ENCODE peak calls at places on chromosomes 7 and 10, in five cellular contexts. S is PC-3, Z is lower lobe of right lung, T is H9, B is upper lobe of right lung. G is an unnamed sample. For H3K4me1, the result is how much of the 10 kb centered on the place peaks cover.

GRCh38 chr10:7563368-7563767 is 103.4 kb downstream of the ITIH5 start:
- DNase-seq in B (no peak), T (no peak), Z (no peak), S (no peak), G (peak)

GRCh38 chr7:1748774-1749173 is 78.7 kb downstream of the ELFN1 start:
- DNase-seq in B (no peak), Z (no peak), S (no peak), T (no peak), G (no peak)

GRCh38 chr7:100419660-100420226 is 8.8 kb downstream of the ZCWPW1 start:
- DNase-seq in S (no peak), T (no peak), Z (no peak), B (no peak), G (no peak)

GRCh38 chr10:92530421-92530820 is 43.5 kb downstream of the IDE start:
- DNase-seq in B (no peak), T (no peak), Z (no peak), S (no peak), G (no peak)

GRCh38 chr7:106112972-106113421 is 885 bp upstream of the SYPL1 start:
- DNase-seq in B (no peak), T (no peak), Z (no peak), S (no peak), G (no peak)

GRCh38 chr10:76306859-76307258 is 875.4 kb downstream of the LRMDA start:
- DNase-seq in Z (no peak), S (no peak), T (no peak), B (no peak), G (no peak)

GRCh38 chr7:98107313-98107691 is 640 bp downstream of the LMTK2 start:
- DNase-seq in S (peak), T (no peak), B (no peak), Z (no peak), G (no peak)

GRCh38 chr10:86681047-86681446 is 12.7 kb downstream of the LDB3 start:
- DNase-seq in T (no peak), S (peak), Z (no peak), B (no peak), G (peak)

GRCh38 chr10:59674211-59674836 is 35.3 kb downstream of the SLC16A9 start:
- DNase-seq in S (peak), T (no peak), Z (no peak), B (no peak), G (no peak)

GRCh38 chr7:134720091-134720935 is 59.1 kb upstream of the CALD1 start:
- DNase-seq in B (no peak), S (no peak), Z (no peak), T (no peak), G (no peak)

GRCh38 chr10:47456096-47456485 is 27.8 kb downstream of the ANXA8 start:
- DNase-seq in Z (peak), T (peak), S (no peak), B (peak), G (no peak)

GRCh38 chr10:124601016-124601415 is 139.4 kb downstream of the LHPP start:
- DNase-seq in B (no peak), Z (no peak), S (no peak), T (no peak), G (no peak)

GRCh38 chr7:80806653-80807052 is 112.2 kb downstream of the SEMA3C start:
- DNase-seq in B (no peak), T (no peak), Z (no peak), S (no peak), G (no peak)
- H3K27ac ChIP-seq in B (no peak), T (no peak), Z (no peak), S (no peak), G (no peak)

GRCh38 chr7:138727336-138728099 is 26.4 kb upstream of the SVOPL start:
- DNase-seq in Z (no peak), S (no peak), T (no peak), B (no peak), G (no peak)

GRCh38 chr7:138729444-138729843 is 28.3 kb upstream of the SVOPL start:
- DNase-seq in T (no peak), S (peak), B (no peak), Z (no peak), G (no peak)

DNA sequence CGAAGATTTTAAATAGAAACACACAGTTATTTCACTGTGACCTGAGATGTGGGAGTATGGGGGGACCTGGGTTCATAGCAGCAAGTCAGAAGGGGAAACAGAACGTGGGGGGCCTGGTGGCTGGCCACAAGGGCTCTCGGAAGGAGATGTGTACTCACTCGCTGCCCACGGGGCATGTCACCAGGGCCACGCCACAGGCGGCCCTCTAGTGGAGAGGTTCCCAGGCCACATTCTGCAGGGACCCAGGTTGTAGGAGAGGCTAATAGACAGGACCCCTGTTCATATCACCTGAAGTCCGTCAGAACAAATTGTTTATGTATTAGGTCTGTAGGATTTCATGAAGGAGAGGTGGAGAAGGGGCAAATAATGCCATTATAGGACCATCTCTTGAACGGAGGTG is 25.1 kb upstream of the SVOPL start:
- DNase-seq in T (peak), S (peak), Z (no peak), B (no peak), G (no peak)
- TF ChIP-seq CTCF in T (peak), S (peak), Z (no peak), B (no peak), G (no peak)

GRCh38 chr7:47939425-47940036 is 8.7 kb downstream of the PKD1L1 start:
- DNase-seq in B (no peak), T (no peak), S (no peak), Z (no peak), G (no peak)
- H3K4me1 ChIP-seq in B (under half), T (under half), S (under half), Z (under half), G (under half)

DNA sequence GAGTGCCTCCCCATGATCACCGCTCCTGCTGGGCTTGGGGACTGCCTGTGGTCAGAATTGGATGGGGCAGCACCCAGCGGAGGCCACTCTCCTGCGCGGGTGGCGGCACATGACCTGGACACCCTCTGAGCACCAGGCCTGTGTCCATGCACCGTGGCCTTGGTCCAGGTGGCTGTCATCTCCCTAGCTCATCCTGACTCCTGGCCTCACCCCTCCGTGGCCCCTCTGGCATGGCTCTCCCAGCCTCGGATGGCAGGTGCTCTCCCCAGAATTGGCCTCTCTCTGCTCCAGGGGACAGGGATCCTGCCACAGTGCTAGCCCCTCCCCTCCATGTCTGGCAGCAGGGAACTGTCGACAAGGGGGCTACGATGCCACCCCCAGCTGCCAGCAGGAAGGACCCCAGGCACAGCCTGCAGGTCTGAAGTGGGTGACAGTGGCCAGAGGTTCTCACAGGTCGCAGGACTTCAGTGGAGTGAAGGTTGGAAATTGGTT is 37.2 kb upstream of the BTBD16 start:
- DNase-seq in B (no peak), Z (no peak), S (no peak), T (no peak), G (peak)
- H3K27ac ChIP-seq in B (no peak), Z (no peak), S (no peak), T (no peak), G (peak)

DNA sequence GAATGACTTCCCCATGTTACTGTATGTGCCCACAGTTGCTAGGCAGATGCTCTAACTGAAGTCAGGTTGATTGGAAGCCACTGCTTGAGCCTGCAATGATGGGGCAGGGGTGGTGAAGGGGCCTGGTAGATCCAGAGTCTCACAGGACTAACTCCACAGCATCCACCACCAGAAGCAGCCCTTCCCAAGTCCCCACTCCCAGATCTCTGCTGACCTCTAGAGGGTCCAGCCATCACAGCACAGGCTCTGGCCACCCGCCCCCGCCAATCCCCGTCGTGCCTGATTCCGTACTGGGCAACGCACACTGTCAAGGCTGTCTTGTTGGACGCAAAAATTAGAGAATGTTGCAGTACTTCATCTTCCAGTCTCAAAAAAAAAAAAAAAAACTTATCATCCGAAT is 136.8 kb upstream of the PDE1C start:
- DNase-seq in T (peak), Z (no peak), B (no peak), S (peak), G (no peak)
- TF ChIP-seq CTCF in T (peak), Z (no peak), B (no peak), S (peak), G (peak)

GRCh38 chr7:54679414-54679813 is 79.6 kb downstream of the SEC61G start:
- DNase-seq in B (no peak), S (no peak), Z (no peak), T (no peak), G (no peak)

GRCh38 chr7:54680377-54681005 is 78.5 kb downstream of the SEC61G start:
- DNase-seq in S (no peak), Z (no peak), B (no peak), T (peak), G (no peak)

GRCh38 chr7:54678763-54679396 is 80.1 kb downstream of the SEC61G start:
- DNase-seq in B (no peak), T (no peak), Z (no peak), S (peak), G (no peak)

GRCh38 chr7:54672519-54672918 is 86.5 kb downstream of the SEC61G start:
- DNase-seq in S (no peak), T (no peak), B (no peak), Z (no peak), G (no peak)

DNA sequence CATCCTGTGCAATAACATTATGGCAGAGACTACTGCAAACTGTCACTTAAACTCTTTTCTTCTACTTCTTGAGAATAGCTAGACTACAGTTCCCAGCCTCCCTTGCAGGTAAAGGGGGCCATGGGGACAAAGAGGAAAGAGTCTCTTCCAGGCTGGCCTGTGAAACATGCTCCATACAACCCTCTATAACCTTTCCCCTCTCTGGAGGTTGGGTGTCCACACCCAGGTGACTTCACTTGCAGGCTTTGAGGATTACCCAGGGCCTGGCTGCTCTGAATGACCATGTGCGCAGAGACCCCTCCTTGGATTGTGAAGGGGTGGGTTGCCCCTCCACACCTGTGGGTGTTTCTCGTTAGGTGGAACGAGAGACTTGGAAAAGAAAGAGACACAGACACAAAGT is 84.1 kb downstream of the SEC61G start:
- DNase-seq in T (no peak), B (no peak), S (no peak), Z (no peak), G (no peak)
- H3K4me1 ChIP-seq in T (under half), B (under half), S (under half), Z (under half), G (under half)

GRCh38 chr7:137343483-137343841 is at the start of gene PTN:
- DNase-seq in B (no peak), S (peak), T (peak), Z (no peak), G (peak)

GRCh38 chr7:137342751-137343482 is 616 bp downstream of the PTN start:
- DNase-seq in S (no peak), B (no peak), Z (no peak), T (no peak), G (no peak)

GRCh38 chr7:137345799-137346449 is 2.4 kb upstream of the PTN start:
- DNase-seq in S (no peak), T (no peak), Z (no peak), B (no peak), G (no peak)

GRCh38 chr7:137337902-137338301 is 5.6 kb downstream of the PTN start:
- DNase-seq in S (peak), B (no peak), Z (no peak), T (no peak), G (no peak)

DNA sequence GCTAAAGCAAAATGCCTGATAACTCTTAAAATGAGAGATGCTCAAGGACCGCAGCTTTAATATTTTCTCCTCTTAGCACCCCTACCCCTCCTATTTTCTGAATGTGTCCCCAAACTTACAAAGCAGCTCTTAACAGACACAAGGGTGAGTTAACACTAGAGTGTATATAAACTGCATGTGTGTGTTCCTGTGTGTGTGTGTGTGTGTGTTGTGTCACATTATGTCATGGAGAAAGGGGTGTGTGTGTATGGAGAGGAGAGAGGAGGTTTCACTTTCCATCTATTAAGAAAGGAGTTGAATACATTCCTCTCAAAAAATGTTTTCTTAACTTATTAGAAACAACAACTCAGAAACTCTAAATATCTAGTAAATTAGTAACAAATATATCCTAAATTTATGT is 1.2 kb downstream of the PTN start:
- DNase-seq in S (no peak), B (no peak), T (no peak), Z (no peak), G (no peak)
- H3K27ac ChIP-seq in S (no peak), B (no peak), T (no peak), Z (no peak), G (no peak)